ENCODE peak calls at places on chromosome 15, in ten cellular contexts. One of them, this sample, is unnamed.

GRCh38 chr15:55799287-55800212 is 56.6 kb upstream of the PRTG start:
- DNase-seq in substantia nigra: peak; percentile 8
- DNase-seq in A549: peak; percentile 63
- DNase-seq in amygdala: no peak
- DNase-seq in sciatic nerve: no peak
- DNase-seq in iris pigment epithelial cell: peak; percentile 59
- DNase-seq in endothelial cell: peak; percentile 83
- DNase-seq in GM06990: no peak
- DNase-seq in left ventricle myocardium superior: no peak
- DNase-seq in posterior cingulate gyrus: no peak
- DNase-seq in this sample: peak; percentile 25

GRCh38 chr15:87477759-87478687 is 778.5 kb downstream of the NTRK3 start:
- DNase-seq in iris pigment epithelial cell: peak; percentile 68
- DNase-seq in posterior cingulate gyrus: peak; percentile 48
- DNase-seq in endothelial cell: no peak
- DNase-seq in A549: peak; percentile 66
- DNase-seq in GM06990: no peak
- DNase-seq in amygdala: peak; percentile 58
- DNase-seq in substantia nigra: peak; percentile 6
- DNase-seq in sciatic nerve: peak; percentile 55
- DNase-seq in left ventricle myocardium superior: no peak
- DNase-seq in this sample: peak; percentile 87

GRCh38 chr15:45612790-45613415 is 21.9 kb upstream of the SQOR start:
- DNase-seq in A549: no peak
- DNase-seq in left ventricle myocardium superior: no peak
- DNase-seq in GM06990: no peak
- DNase-seq in amygdala: no peak
- DNase-seq in sciatic nerve: no peak
- DNase-seq in posterior cingulate gyrus: no peak
- DNase-seq in endothelial cell: no peak
- DNase-seq in iris pigment epithelial cell: peak; percentile 70
- DNase-seq in substantia nigra: no peak
- DNase-seq in this sample: no peak

GRCh38 chr15:39735120-39735717 is 47.4 kb downstream of the FSIP1 start:
- DNase-seq in endothelial cell: no peak
- DNase-seq in A549: no peak
- DNase-seq in amygdala: no peak
- DNase-seq in posterior cingulate gyrus: no peak
- DNase-seq in GM06990: no peak
- DNase-seq in substantia nigra: no peak
- DNase-seq in sciatic nerve: no peak
- DNase-seq in left ventricle myocardium superior: no peak
- DNase-seq in iris pigment epithelial cell: peak; percentile 41
- DNase-seq in this sample: no peak

GRCh38 chr15:82105458-82106205 is 59.8 kb upstream of the MEX3B start:
- DNase-seq in posterior cingulate gyrus: no peak
- DNase-seq in A549: no peak
- DNase-seq in amygdala: no peak
- DNase-seq in substantia nigra: no peak
- DNase-seq in GM06990: no peak
- DNase-seq in iris pigment epithelial cell: peak; percentile 87
- DNase-seq in sciatic nerve: no peak
- DNase-seq in left ventricle myocardium superior: no peak
- DNase-seq in endothelial cell: no peak
- DNase-seq in this sample: peak; percentile 78

GRCh38 chr15:54594115-54594514 is 602.6 kb downstream of the RSL24D1 start:
- DNase-seq in substantia nigra: no peak
- DNase-seq in sciatic nerve: no peak
- DNase-seq in iris pigment epithelial cell: no peak
- DNase-seq in left ventricle myocardium superior: no peak
- DNase-seq in A549: no peak
- DNase-seq in endothelial cell: no peak
- DNase-seq in GM06990: no peak
- DNase-seq in posterior cingulate gyrus: no peak
- DNase-seq in amygdala: no peak
- DNase-seq in this sample: no peak

GRCh38 chr15:60184579-60184978 is 180.5 kb downstream of the FOXB1 start:
- DNase-seq in endothelial cell: no peak
- DNase-seq in amygdala: no peak
- DNase-seq in A549: no peak
- DNase-seq in substantia nigra: no peak
- DNase-seq in left ventricle myocardium superior: no peak
- DNase-seq in iris pigment epithelial cell: peak; percentile 29
- DNase-seq in sciatic nerve: no peak
- DNase-seq in posterior cingulate gyrus: no peak
- DNase-seq in GM06990: no peak
- DNase-seq in this sample: peak; percentile 23

GRCh38 chr15:33021806-33022389 is 172.6 kb downstream of the FMN1 start:
- DNase-seq in GM06990: no peak
- DNase-seq in posterior cingulate gyrus: no peak
- DNase-seq in substantia nigra: no peak
- DNase-seq in sciatic nerve: no peak
- DNase-seq in endothelial cell: peak; percentile 35
- DNase-seq in iris pigment epithelial cell: peak; percentile 59
- DNase-seq in left ventricle myocardium superior: no peak
- DNase-seq in amygdala: peak; percentile 59
- DNase-seq in A549: peak; percentile 67
- DNase-seq in this sample: peak; percentile 34

GRCh38 chr15:60548101-60548500 is 69.2 kb upstream of the ICE2 start:
- DNase-seq in endothelial cell: no peak
- DNase-seq in GM06990: peak; percentile 67
- DNase-seq in posterior cingulate gyrus: no peak
- DNase-seq in iris pigment epithelial cell: no peak
- DNase-seq in substantia nigra: no peak
- DNase-seq in sciatic nerve: no peak
- DNase-seq in A549: no peak
- DNase-seq in left ventricle myocardium superior: no peak
- DNase-seq in amygdala: no peak
- DNase-seq in this sample: no peak

GRCh38 chr15:41714291-41714690 is 54.1 kb downstream of the MGA start:
- DNase-seq in A549: no peak
- DNase-seq in endothelial cell: no peak
- DNase-seq in substantia nigra: no peak
- DNase-seq in left ventricle myocardium superior: no peak
- DNase-seq in posterior cingulate gyrus: no peak
- DNase-seq in amygdala: no peak
- DNase-seq in sciatic nerve: no peak
- DNase-seq in GM06990: no peak
- DNase-seq in iris pigment epithelial cell: no peak
- DNase-seq in this sample: no peak

GRCh38 chr15:44968475-44968874 is 12.0 kb downstream of the TERB2 start:
- DNase-seq in substantia nigra: no peak
- DNase-seq in endothelial cell: no peak
- DNase-seq in posterior cingulate gyrus: no peak
- DNase-seq in left ventricle myocardium superior: no peak
- DNase-seq in amygdala: no peak
- DNase-seq in sciatic nerve: no peak
- DNase-seq in GM06990: no peak
- DNase-seq in A549: no peak
- DNase-seq in iris pigment epithelial cell: no peak
- DNase-seq in this sample: no peak

GRCh38 chr15:72559781-72560180 is 85.7 kb downstream of the ARIH1 start:
- DNase-seq in iris pigment epithelial cell: no peak
- DNase-seq in left ventricle myocardium superior: no peak
- DNase-seq in endothelial cell: no peak
- DNase-seq in A549: no peak
- DNase-seq in sciatic nerve: no peak
- DNase-seq in posterior cingulate gyrus: no peak
- DNase-seq in substantia nigra: no peak
- DNase-seq in amygdala: no peak
- DNase-seq in GM06990: no peak
- DNase-seq in this sample: no peak

GRCh38 chr15:74176262-74177208 is 3.0 kb downstream of the ISLR start:
- DNase-seq in GM06990: no peak
- DNase-seq in sciatic nerve: peak; percentile 53
- DNase-seq in amygdala: no peak
- DNase-seq in left ventricle myocardium superior: peak; percentile 20
- DNase-seq in iris pigment epithelial cell: no peak
- DNase-seq in A549: no peak
- DNase-seq in substantia nigra: no peak
- DNase-seq in posterior cingulate gyrus: no peak
- DNase-seq in endothelial cell: no peak
- DNase-seq in this sample: no peak

GRCh38 chr15:74263473-74263872 is 27.3 kb downstream of the CCDC33 start:
- DNase-seq in endothelial cell: no peak
- DNase-seq in substantia nigra: no peak
- DNase-seq in sciatic nerve: no peak
- DNase-seq in GM06990: no peak
- DNase-seq in posterior cingulate gyrus: no peak
- DNase-seq in iris pigment epithelial cell: no peak
- DNase-seq in amygdala: no peak
- DNase-seq in left ventricle myocardium superior: peak; percentile 7
- DNase-seq in A549: no peak
- DNase-seq in this sample: no peak

GRCh38 chr15:58407366-58407765 is 24.4 kb upstream of the LIPC start:
- DNase-seq in substantia nigra: peak; percentile 72
- DNase-seq in amygdala: peak; percentile 87
- DNase-seq in endothelial cell: no peak
- DNase-seq in A549: no peak
- DNase-seq in left ventricle myocardium superior: no peak
- DNase-seq in iris pigment epithelial cell: no peak
- DNase-seq in GM06990: no peak
- DNase-seq in posterior cingulate gyrus: no peak
- DNase-seq in sciatic nerve: no peak
- DNase-seq in this sample: no peak

GRCh38 chr15:67066041-67067021 is 929 bp downstream of the SMAD3 start:
- DNase-seq in left ventricle myocardium superior: peak; percentile 44
- DNase-seq in A549: no peak
- DNase-seq in amygdala: no peak
- DNase-seq in GM06990: no peak
- DNase-seq in endothelial cell: peak; percentile 31
- DNase-seq in substantia nigra: no peak
- DNase-seq in iris pigment epithelial cell: peak; percentile 42
- DNase-seq in posterior cingulate gyrus: no peak
- DNase-seq in sciatic nerve: peak; percentile 65
- DNase-seq in this sample: no peak

GRCh38 chr15:58546635-58547627 is 115.1 kb downstream of the LIPC start:
- DNase-seq in iris pigment epithelial cell: peak; percentile 92
- DNase-seq in left ventricle myocardium superior: peak; percentile 68
- DNase-seq in amygdala: no peak
- DNase-seq in GM06990: no peak
- DNase-seq in endothelial cell: no peak
- DNase-seq in A549: peak; percentile 95
- DNase-seq in substantia nigra: no peak
- DNase-seq in posterior cingulate gyrus: no peak
- DNase-seq in sciatic nerve: peak; percentile 63
- DNase-seq in this sample: peak; percentile 98

GRCh38 chr15:25798207-25798931 is 64.8 kb downstream of the ATP10A start:
- DNase-seq in endothelial cell: no peak
- DNase-seq in amygdala: no peak
- DNase-seq in left ventricle myocardium superior: no peak
- DNase-seq in sciatic nerve: no peak
- DNase-seq in A549: no peak
- DNase-seq in posterior cingulate gyrus: no peak
- DNase-seq in GM06990: no peak
- DNase-seq in iris pigment epithelial cell: no peak
- DNase-seq in substantia nigra: no peak
- DNase-seq in this sample: peak; percentile 56